ENCODE peak calls at places on chromosome 13, in ten cellular contexts. A is AG10803; C is MCF 10A; Q is CD8-positive, alpha-beta T cell; O is heart left ventricle; Z is HL-60; H is Calu3; I is testis; B is breast epithelium; V is GM20000. N is an unnamed sample.

GRCh38 chr13:27037171-27037570 is 134.4 kb downstream of the USP12 start:
- DNase-seq in A (no peak), C (no peak), Q (no peak), O (no peak), Z (no peak), H (no peak), I (no peak), B (no peak), V (no peak), N (no peak)

GRCh38 chr13:53068841-53069520 is 40.4 kb downstream of the OLFM4 start:
- DNase-seq in A (no peak), C (no peak), Q (no peak), O (no peak), Z (no peak), H (no peak), I (no peak), B (no peak), V (no peak), N (no peak)

GRCh38 chr13:80235559-80236296 is 105.2 kb downstream of the SPRY2 start:
- DNase-seq in A (peak), C (peak), Q (no peak), O (no peak), Z (no peak), H (peak), I (no peak), B (no peak), V (no peak), N (no peak)

GRCh38 chr13:50831510-50831909 is 12.0 kb downstream of the DLEU7 start:
- DNase-seq in A (peak), C (no peak), Q (no peak), O (no peak), Z (no peak), H (no peak), I (no peak), B (no peak), V (no peak), N (no peak)

GRCh38 chr13:113059891-113060290 is 45.7 kb upstream of the F7 start:
- DNase-seq in A (no peak), C (no peak), Q (no peak), O (no peak), Z (no peak), H (no peak), I (no peak), B (no peak), V (no peak), N (no peak)

GRCh38 chr13:106100261-106100919 is 435.1 kb downstream of the EFNB2 start:
- DNase-seq in A (no peak), C (peak), Q (no peak), O (peak), Z (no peak), H (peak), I (no peak), B (no peak), V (peak), N (peak)

GRCh38 chr13:41916173-41916954 is 44.5 kb downstream of the VWA8 start:
- DNase-seq in A (peak), C (peak), Q (no peak), O (no peak), Z (peak), H (no peak), I (no peak), B (no peak), V (peak), N (no peak)

GRCh38 chr13:27034678-27035111 is 136.9 kb downstream of the USP12 start:
- DNase-seq in A (no peak), C (no peak), Q (no peak), O (no peak), Z (no peak), H (no peak), I (no peak), B (no peak), V (no peak), N (peak)

GRCh38 chr13:96130818-96131217 is 40.9 kb downstream of the HS6ST3 start:
- DNase-seq in A (no peak), C (no peak), Q (no peak), O (no peak), Z (no peak), H (no peak), I (no peak), B (no peak), V (no peak), N (no peak)

GRCh38 chr13:60226507-60226906 is 62.8 kb upstream of the DIAPH3 start:
- DNase-seq in A (peak), C (peak), Q (no peak), O (no peak), Z (no peak), H (no peak), I (peak), B (no peak), V (no peak), N (peak)

GRCh38 chr13:28337196-28338045 is 157.5 kb downstream of the FLT1 start:
- DNase-seq in A (peak), C (peak), Q (no peak), O (no peak), Z (no peak), H (no peak), I (no peak), B (no peak), V (no peak), N (no peak)

GRCh38 chr13:98313023-98313937 is 136.2 kb upstream of the RNF113B start:
- DNase-seq in A (no peak), C (no peak), Q (no peak), O (no peak), Z (no peak), H (no peak), I (peak), B (no peak), V (no peak), N (no peak)

GRCh38 chr13:104984296-104984818 is 1551.1 kb downstream of the EFNB2 start:
- DNase-seq in A (no peak), C (peak), Q (no peak), O (peak), Z (peak), H (no peak), I (peak), B (no peak), V (peak), N (no peak)

GRCh38 chr13:73142091-73142490 is 83.3 kb downstream of the KLF5 start:
- DNase-seq in A (no peak), C (no peak), Q (no peak), O (no peak), Z (no peak), H (no peak), I (no peak), B (no peak), V (no peak), N (no peak)

GRCh38 chr13:80083516-80084085 is 257.3 kb downstream of the SPRY2 start:
- DNase-seq in A (peak), C (peak), Q (no peak), O (no peak), Z (no peak), H (no peak), I (no peak), B (no peak), V (no peak), N (no peak)

GRCh38 chr13:23159205-23159586 is 21.6 kb upstream of the SGCG start:
- DNase-seq in A (peak), C (peak), Q (no peak), O (no peak), Z (no peak), H (peak), I (peak), B (no peak), V (peak), N (peak)

GRCh38 chr13:20495087-20496023 is 30.3 kb downstream of the CRYL1 start:
- DNase-seq in A (peak), C (peak), Q (peak), O (no peak), Z (peak), H (peak), I (peak), B (peak), V (peak), N (peak)

DNA sequence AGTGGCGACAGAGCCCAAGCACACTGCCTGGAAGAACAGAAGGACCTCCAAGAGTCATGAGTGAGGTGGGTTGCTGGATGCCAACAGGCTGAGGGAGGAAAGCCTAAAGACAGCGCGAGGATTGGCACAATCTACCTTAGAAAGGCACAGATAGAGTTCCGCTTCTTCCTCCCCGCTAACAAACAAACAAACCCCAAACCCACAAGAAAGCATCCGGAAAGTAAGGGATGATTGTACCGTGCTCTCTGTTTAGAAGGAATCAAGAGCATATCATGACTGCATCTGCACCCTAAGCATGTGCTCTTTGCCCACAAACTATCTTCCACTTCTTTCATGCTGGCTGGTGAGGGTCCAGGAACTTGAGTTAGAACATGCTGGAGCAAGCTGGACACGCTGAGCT is 233.0 kb upstream of the KLF12 start:
- DNase-seq in A (no peak), C (no peak), Q (no peak), O (no peak), Z (no peak), H (no peak), I (no peak), B (no peak), V (no peak), N (no peak)
- TF ChIP-seq CTCF in A (no peak), C (no peak), Q (no peak), O (no peak), Z (no peak), H (no peak), I (no peak), B (no peak), V (no peak), N (no peak)

DNA sequence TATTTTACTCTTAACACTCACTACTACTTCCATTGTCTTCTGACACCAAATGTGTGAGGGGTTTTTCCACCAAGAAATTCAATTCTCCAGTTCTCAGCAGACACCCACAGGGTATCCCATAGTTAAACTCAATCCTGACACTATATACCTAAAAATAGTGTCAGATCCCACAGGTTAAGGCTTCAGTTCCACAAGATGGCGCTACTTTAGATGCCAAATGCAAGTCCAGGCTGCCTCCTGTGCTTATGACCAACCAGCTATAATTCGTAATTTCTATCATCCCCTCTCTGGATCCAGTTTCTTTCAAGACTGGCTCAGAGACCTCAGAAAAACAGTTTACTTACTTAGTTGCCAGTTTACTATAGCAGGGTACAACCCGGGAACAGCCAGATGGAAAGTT is 1146.2 kb upstream of the SPRY2 start:
- DNase-seq in A (no peak), C (peak), Q (no peak), O (no peak), Z (no peak), H (peak), I (peak), B (no peak), V (no peak), N (peak)
- TF ChIP-seq CTCF in A (no peak), C (peak), Q (no peak), O (no peak), Z (no peak), H (no peak), I (peak), B (no peak), V (peak), N (peak)

GRCh38 chr13:102659168-102659713 is 35.6 kb downstream of the METTL21C start:
- DNase-seq in A (no peak), C (no peak), Q (no peak), O (no peak), Z (no peak), H (no peak), I (no peak), B (no peak), V (no peak), N (no peak)

GRCh38 chr13:102658678-102659077 is 36.2 kb downstream of the METTL21C start:
- DNase-seq in A (no peak), C (no peak), Q (no peak), O (no peak), Z (no peak), H (no peak), I (no peak), B (no peak), V (no peak), N (no peak)

GRCh38 chr13:102654786-102655185 is 40.1 kb downstream of the METTL21C start:
- DNase-seq in A (no peak), C (no peak), Q (no peak), O (no peak), Z (no peak), H (no peak), I (no peak), B (no peak), V (no peak), N (peak)

GRCh38 chr13:102651892-102652291 is 43.0 kb downstream of the METTL21C start:
- DNase-seq in A (peak), C (peak), Q (no peak), O (no peak), Z (no peak), H (no peak), I (no peak), B (no peak), V (no peak), N (no peak)

GRCh38 chr13:102657630-102658029 is 37.2 kb downstream of the METTL21C start:
- DNase-seq in A (no peak), C (no peak), Q (no peak), O (no peak), Z (no peak), H (no peak), I (no peak), B (no peak), V (no peak), N (no peak)
- TF ChIP-seq CTCF in A (peak), C (no peak), Q (peak), O (no peak), Z (no peak), H (no peak), I (no peak), B (no peak), V (no peak), N (peak)

GRCh38 chr13:99617474-99618255 is 116.4 kb downstream of the TM9SF2 start:
- DNase-seq in A (peak), C (peak), Q (no peak), O (no peak), Z (no peak), H (peak), I (peak), B (no peak), V (no peak), N (peak)

GRCh38 chr13:99610702-99611289 is 109.5 kb downstream of the TM9SF2 start:
- DNase-seq in A (no peak), C (no peak), Q (no peak), O (no peak), Z (no peak), H (no peak), I (no peak), B (no peak), V (no peak), N (no peak)

GRCh38 chr13:99619207-99619606 is 117.9 kb downstream of the TM9SF2 start:
- DNase-seq in A (no peak), C (no peak), Q (no peak), O (no peak), Z (no peak), H (no peak), I (no peak), B (no peak), V (no peak), N (no peak)

DNA sequence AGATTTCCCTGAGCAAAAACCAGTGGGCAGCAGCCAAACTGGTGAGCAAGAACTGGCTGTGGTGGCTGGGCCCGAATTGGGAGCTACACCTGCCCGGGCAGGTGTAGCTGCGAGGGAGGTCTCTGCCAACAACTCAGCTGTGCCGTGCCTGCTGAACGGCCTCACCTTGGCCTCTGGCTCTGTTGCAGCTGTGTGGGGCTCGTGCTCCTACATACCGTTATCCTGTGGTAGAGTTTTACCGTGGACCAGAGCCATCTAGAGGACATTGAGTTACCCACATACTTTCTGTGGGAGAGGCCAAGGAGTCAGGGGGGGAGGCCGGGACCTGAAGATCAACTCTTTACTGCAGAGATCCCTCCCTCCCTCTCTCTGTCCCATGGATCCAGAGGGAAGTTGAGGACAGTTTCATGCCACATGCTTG is 113.2 kb downstream of the TM9SF2 start:
- DNase-seq in A (no peak), C (peak), Q (no peak), O (no peak), Z (no peak), H (peak), I (peak), B (peak), V (peak), N (no peak)
- TF ChIP-seq CTCF in A (no peak), C (no peak), Q (no peak), O (no peak), Z (no peak), H (no peak), I (no peak), B (no peak), V (peak), N (no peak)

GRCh38 chr13:110354715-110355473 is 47.8 kb downstream of the COL4A2 start:
- DNase-seq in A (no peak), C (no peak), Q (no peak), O (no peak), Z (no peak), H (no peak), I (no peak), B (no peak), V (peak), N (no peak)

GRCh38 chr13:110354209-110354627 is 47.1 kb downstream of the COL4A2 start:
- DNase-seq in A (no peak), C (no peak), Q (no peak), O (no peak), Z (no peak), H (no peak), I (no peak), B (no peak), V (no peak), N (no peak)

GRCh38 chr13:110353339-110353977 is 46.4 kb downstream of the COL4A2 start:
- DNase-seq in A (no peak), C (no peak), Q (no peak), O (no peak), Z (no peak), H (no peak), I (no peak), B (no peak), V (no peak), N (no peak)

GRCh38 chr13:110351636-110352420 is 44.7 kb downstream of the COL4A2 start:
- DNase-seq in A (no peak), C (no peak), Q (no peak), O (no peak), Z (no peak), H (no peak), I (no peak), B (no peak), V (no peak), N (no peak)

GRCh38 chr13:110352735-110353134 is 45.7 kb downstream of the COL4A2 start:
- DNase-seq in A (no peak), C (no peak), Q (no peak), O (no peak), Z (no peak), H (no peak), I (no peak), B (no peak), V (no peak), N (peak)
- TF ChIP-seq CTCF in A (peak), C (peak), Q (no peak), O (no peak), Z (no peak), H (no peak), I (no peak), B (no peak), V (peak), N (peak)

DNA sequence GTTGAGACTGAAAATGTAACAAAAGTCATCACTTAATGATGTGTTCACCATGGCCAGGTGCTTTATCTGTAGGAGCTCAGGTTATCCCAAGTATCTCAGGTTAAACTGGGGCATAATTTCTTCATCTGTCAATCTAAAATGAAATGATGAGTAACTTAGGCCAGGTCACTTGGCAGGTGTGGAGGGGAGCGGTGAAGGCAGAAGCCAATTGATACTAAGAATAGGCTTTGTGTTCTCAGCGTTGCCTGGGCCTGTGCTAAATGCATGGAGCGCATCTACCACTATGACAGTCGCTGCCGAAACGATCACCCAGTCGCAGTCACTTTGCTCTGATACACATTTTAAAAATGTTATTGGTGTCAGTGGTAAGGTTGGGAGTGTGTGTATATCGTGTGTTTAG is 91.6 kb downstream of the FGF9 start:
- DNase-seq in A (no peak), C (no peak), Q (no peak), O (no peak), Z (no peak), H (no peak), I (no peak), B (no peak), V (no peak), N (no peak)
- TF ChIP-seq CTCF in A (no peak), C (no peak), Q (no peak), O (no peak), Z (no peak), H (no peak), I (no peak), B (no peak), V (no peak), N (no peak)

N was measured in endothelial cell.